ENCODE peak calls at places on chromosomes 7 and 10, in four cellular contexts. X is GM12878, H is K562, G is HepG2. Z is an unnamed sample.

GRCh38 chr7:127776776-127777390 is 124.9 kb downstream of the SND1 start:
- DNase-seq in X (no peak), H (no peak), G (no peak), Z (no peak)

GRCh38 chr7:149882264-149883048 is 8.7 kb downstream of the ATP6V0E2 start:
- DNase-seq in X (no peak), H (no peak), G (no peak), Z (no peak)

GRCh38 chr7:151137076-151137611 is 30.4 kb downstream of the GBX1 start:
- DNase-seq in X (no peak), H (no peak), G (no peak), Z (peak; percentile 50)

GRCh38 chr10:42367532-42368230 is 270.7 kb downstream of the ZNF33B start:
- DNase-seq in X (peak; percentile 15), H (peak; percentile 97), G (no peak), Z (peak; percentile 8)

GRCh38 chr10:113073549-113074189 is 123.6 kb downstream of the TCF7L2 start:
- DNase-seq in X (no peak), H (peak; percentile 32), G (peak; percentile 91), Z (peak; percentile 62)

GRCh38 chr10:54063514-54063913 is 737.5 kb downstream of the PCDH15 start:
- DNase-seq in X (no peak), H (no peak), G (no peak), Z (no peak)

GRCh38 chr7:55517191-55517633 is 55.1 kb downstream of the VOPP1 start:
- DNase-seq in X (peak; percentile 79), H (no peak), G (no peak), Z (no peak)

GRCh38 chr10:86905429-86905828 is 52.0 kb downstream of the MMRN2 start:
- DNase-seq in X (no peak), H (no peak), G (no peak), Z (no peak)

GRCh38 chr7:100681491-100682227 is 8.1 kb downstream of the GNB2 start:
- DNase-seq in X (no peak), H (no peak), G (no peak), Z (no peak)

GRCh38 chr7:4612939-4613841 is 68.9 kb upstream of the FOXK1 start:
- DNase-seq in X (no peak), H (peak; percentile 60), G (no peak), Z (no peak)

GRCh38 chr7:142513221-142513955 is 235.9 kb upstream of the PRSS1 start:
- DNase-seq in X (no peak), H (no peak), G (no peak), Z (no peak)

GRCh38 chr7:142507799-142508198 is 241.5 kb upstream of the PRSS1 start:
- DNase-seq in X (no peak), H (no peak), G (no peak), Z (no peak)

GRCh38 chr7:142511801-142512200 is 237.5 kb upstream of the PRSS1 start:
- DNase-seq in X (no peak), H (no peak), G (no peak), Z (no peak)

GRCh38 chr7:142506601-142507000 is 242.7 kb upstream of the PRSS1 start:
- DNase-seq in X (no peak), H (no peak), G (no peak), Z (no peak)

GRCh38 chr7:142508251-142508650 is 241.0 kb upstream of the PRSS1 start:
- DNase-seq in X (no peak), H (no peak), G (no peak), Z (no peak)
- TF ChIP-seq TARDBP in X (no peak), H (no peak), G (no peak), Z (no peak)

DNA sequence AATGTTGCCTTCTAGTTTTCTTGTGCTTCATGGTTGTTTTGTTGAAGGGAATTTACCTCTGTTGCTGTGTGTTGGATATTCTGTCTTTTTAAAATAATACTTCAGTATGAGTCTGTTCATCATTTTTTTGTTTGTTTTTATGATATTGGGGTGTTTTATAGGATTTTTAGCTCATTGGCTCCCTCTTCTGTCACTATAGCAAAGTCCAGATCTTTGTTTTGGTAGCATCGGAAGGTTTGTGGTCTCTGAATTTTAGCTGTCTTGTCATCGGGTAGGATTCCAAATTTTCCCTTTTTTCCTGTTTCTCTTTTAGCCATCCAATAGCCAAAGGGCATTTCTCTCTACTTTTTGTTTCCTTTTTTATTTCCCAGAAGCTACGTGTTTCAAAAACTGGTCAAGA is 91.4 kb downstream of the EXOC4 start:
- DNase-seq in X (no peak), H (peak; percentile 32), G (no peak), Z (no peak)
- TF ChIP-seq TARDBP in X (no peak), H (no peak), G (no peak), Z (no peak)

GRCh38 chr10:90195288-90195840 is 494.0 kb downstream of the KIF20B start:
- DNase-seq in X (no peak), H (no peak), G (no peak), Z (no peak)

GRCh38 chr10:90199098-90199497 is 497.7 kb downstream of the KIF20B start:
- DNase-seq in X (no peak), H (no peak), G (no peak), Z (no peak)

GRCh38 chr10:90193240-90193985 is 492.0 kb downstream of the KIF20B start:
- DNase-seq in X (no peak), H (no peak), G (no peak), Z (no peak)

GRCh38 chr10:90192825-90193224 is 491.4 kb downstream of the KIF20B start:
- DNase-seq in X (no peak), H (no peak), G (no peak), Z (no peak)

DNA sequence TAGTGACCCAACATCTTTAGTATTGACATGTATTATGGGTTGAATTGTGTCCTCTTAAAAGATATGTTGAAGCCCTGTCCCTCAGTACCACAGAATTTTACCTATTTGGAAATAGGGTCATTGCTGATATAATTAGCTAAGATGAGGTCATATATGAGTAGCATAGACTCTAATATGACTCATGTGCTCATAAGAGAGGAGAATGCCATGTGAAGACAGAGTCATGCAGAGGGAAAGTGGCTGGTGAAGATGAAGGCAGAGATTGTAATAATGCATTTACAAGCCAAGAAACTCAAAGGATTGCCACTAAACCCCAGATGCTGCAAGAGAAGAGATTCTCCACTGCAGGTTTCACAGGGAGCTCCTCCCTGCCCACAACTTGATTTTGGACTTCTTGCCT is 496.4 kb downstream of the KIF20B start:
- DNase-seq in X (no peak), H (no peak), G (no peak), Z (no peak)
- TF ChIP-seq TARDBP in X (no peak), H (no peak), G (no peak), Z (no peak)

DNA sequence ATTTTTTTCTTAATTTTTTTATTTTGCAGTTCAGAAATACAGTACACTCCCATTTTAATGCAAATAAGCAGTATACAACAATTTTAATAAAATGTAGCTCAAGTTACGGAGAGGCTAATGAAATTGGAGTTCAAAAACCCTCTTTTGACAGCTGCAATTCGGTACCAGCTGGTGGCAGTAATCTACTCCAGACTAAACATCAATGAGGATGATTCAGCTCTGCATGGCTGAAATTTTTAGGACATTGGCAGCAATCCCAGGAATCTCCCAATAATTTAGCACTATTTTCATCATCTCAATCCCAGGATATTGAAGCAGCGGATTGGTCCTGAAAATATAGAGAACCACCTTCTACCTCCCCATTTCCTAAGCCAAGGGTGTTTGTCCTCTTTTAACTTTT is 278.8 kb downstream of the CACNA2D1 start:
- DNase-seq in X (no peak), H (no peak), G (no peak), Z (peak; percentile 11)
- TF ChIP-seq TARDBP in X (no peak), H (no peak), G (no peak), Z (no peak)

GRCh38 chr7:139455789-139456188 is 27.7 kb downstream of the KLRG2 start:
- DNase-seq in X (no peak), H (no peak), G (no peak), Z (no peak)
- TF ChIP-seq TARDBP in X (no peak), H (no peak), G (no peak), Z (no peak)

DNA sequence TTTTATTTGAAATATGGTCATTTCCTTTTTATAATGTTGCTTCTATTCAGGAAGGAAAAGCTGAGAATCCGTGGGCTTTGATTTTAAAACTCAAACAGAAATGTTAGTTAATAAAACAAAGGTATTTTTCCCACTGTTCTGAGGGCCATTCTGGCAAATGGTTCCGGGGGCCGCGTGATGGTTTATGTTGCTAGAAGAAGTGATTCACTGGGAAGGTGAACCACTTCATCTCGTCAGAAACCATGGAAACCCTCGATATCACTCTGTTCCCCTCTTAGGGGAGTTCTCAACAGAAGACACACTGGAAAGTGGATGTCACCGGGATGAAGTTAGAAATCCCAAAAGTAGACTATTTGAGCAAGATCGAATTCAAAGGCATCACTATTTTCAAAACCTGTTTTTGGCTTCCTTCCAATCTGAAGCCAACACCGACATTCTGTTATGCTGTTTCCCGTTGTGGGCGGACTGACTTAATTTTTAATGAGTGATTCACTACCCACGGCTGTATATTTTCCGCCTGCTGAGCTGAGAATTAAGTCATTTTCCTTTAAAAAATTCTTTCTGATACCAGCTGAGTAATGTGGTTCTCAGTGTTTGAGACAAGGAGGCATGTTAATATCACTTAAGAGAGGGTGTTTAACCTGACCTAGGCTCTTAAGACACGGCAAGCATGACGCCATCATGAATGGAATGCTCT is 84.1 kb downstream of the PTPRE start:
- DNase-seq in X (no peak), H (no peak), G (no peak), Z (no peak)
- TF ChIP-seq TARDBP in X (no peak), H (no peak), G (no peak), Z (no peak)

DNA sequence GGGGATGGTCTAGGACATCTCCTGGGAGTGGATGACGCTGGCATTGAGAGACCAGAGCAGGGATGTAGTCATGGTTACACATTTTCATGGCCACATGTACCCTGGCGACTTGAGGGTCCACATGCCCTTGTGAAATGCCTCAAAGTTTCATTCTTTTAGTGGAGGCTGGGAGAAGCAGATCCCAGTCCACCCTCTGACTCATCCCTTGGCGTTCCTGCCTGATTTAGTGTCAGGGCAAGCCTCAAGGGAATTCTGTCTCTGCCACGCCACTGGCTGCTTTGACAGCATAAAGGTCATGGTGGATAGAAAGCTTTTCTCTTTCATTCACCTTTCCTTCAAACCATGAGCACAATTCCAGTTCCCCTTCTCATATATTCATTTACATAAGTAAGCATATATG is 21.7 kb upstream of the KIF5B start:
- DNase-seq in X (no peak), H (no peak), G (peak; percentile 21), Z (no peak)
- TF ChIP-seq TARDBP in X (no peak), H (no peak), G (no peak), Z (no peak)

DNA sequence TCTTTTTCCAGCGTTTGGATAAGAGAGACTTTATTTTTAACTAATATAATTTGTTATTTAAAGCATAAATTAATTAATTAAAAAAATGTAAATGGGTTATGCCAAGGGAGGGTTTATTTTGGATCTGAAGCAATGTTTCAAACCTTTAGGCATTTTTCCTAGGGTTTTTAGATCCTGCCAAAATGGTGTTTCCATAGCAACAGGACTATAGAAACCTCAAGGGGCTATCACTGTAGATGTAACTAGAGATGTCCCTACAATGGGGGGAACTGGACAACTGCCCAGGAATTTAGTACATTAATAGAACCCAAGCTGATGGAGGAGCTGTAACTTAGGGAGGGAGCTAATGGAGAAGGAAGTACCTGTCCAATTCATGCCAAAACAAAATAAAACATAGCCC is 57.3 kb downstream of the SLC39A12 start:
- DNase-seq in X (no peak), H (no peak), G (no peak), Z (no peak)
- TF ChIP-seq TARDBP in X (no peak), H (no peak), G (no peak), Z (no peak)

DNA sequence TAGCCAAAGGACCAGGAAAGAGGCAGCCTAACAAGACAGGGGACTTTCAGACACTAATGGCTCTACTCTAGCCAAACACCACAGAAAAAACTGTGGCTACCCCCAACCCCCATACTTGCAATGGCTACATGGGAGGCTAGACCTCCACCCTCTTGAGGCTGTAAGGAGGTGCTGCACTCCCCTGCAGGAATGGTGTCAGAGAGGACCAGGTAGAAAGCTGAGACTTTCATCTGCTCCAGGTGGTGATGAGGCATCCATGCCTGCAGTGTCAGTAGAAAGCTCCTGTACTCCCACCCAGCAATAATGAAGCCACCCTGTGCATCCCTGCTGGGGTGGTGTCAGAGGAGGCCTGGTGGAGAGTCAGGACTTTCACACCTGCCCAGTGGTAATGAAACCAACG is 18.9 kb upstream of the SORCS3 start:
- DNase-seq in X (no peak), H (no peak), G (no peak), Z (no peak)
- TF ChIP-seq TARDBP in X (no peak), H (no peak), G (no peak), Z (no peak)